ENCODE peak calls at places on chromosomes 16 and 17, in four cellular contexts. Q is HepG2, J is K562, Z is GM12878. C is an unnamed sample.
A peak's percentile ranks its signal among the peaks of the same experiment; 100 is the strongest.

GRCh38 chr17:8875957-8876356 is 8.5 kb upstream of the PIK3R6 start:
- DNase-seq in J (no peak), Q (no peak), Z (no peak), C (no peak)

GRCh38 chr16:360698-361336 is 8.3 kb upstream of the AXIN1 start:
- DNase-seq in Q (no peak), J (no peak), Z (no peak), C (no peak)

GRCh38 chr17:7912927-7913524 is 3.1 kb downstream of the RNF227 start:
- DNase-seq in Z (peak; percentile 43), J (peak; percentile 48), Q (peak; percentile 77), C (peak; percentile 79)

GRCh38 chr17:82013341-82013740 is 9.3 kb downstream of the CENPX start:
- DNase-seq in J (no peak), Q (no peak), Z (no peak), C (no peak)

GRCh38 chr16:11585460-11586374 is 1.0 kb downstream of the LITAF start:
- DNase-seq in Z (no peak), J (no peak), Q (peak; percentile 53), C (no peak)

GRCh38 chr17:63984651-63985386 is 12.1 kb upstream of the SCN4A start:
- DNase-seq in J (peak; percentile 48), Z (no peak), Q (peak; percentile 38), C (no peak)

GRCh38 chr16:2009791-2010510 is at the start of gene ZNF598:
- DNase-seq in Z (no peak), J (peak; percentile 90), Q (peak; percentile 73), C (peak; percentile 93)

GRCh38 chr17:7083592-7083991 is 3.5 kb upstream of the CLEC10A start:
- DNase-seq in Z (no peak), Q (no peak), J (no peak), C (no peak)

GRCh38 chr16:20901441-20902112 is 1.0 kb downstream of the LYRM1 start:
- DNase-seq in J (no peak), Z (no peak), Q (peak; percentile 55), C (peak; percentile 57)

GRCh38 chr17:76384222-76384986 is at the start of gene SPHK1:
- DNase-seq in J (peak; percentile 89), Q (peak; percentile 74), Z (no peak), C (peak; percentile 84)

GRCh38 chr16:52034830-52035229 is 512.1 kb downstream of the TOX3 start:
- DNase-seq in Q (no peak), Z (no peak), J (no peak), C (no peak)

GRCh38 chr16:72939247-72939646 is 108.7 kb downstream of the ZFHX3 start:
- DNase-seq in J (no peak), Q (no peak), Z (no peak), C (peak; percentile 41)

GRCh38 chr17:80899402-80900268 is 92.0 kb upstream of the CHMP6 start:
- DNase-seq in J (peak; percentile 81), Z (no peak), Q (peak; percentile 29), C (peak; percentile 60)
- TF ChIP-seq JUNB in J (no peak), Z (no peak), Q (no peak), C (no peak)

GRCh38 chr17:57407287-57408063 is 151.2 kb downstream of the MSI2 start:
- DNase-seq in Z (no peak), Q (peak; percentile 99), J (no peak), C (no peak)
- TF ChIP-seq RAD21 in Z (no peak), Q (no peak), J (no peak), C (no peak)

DNA sequence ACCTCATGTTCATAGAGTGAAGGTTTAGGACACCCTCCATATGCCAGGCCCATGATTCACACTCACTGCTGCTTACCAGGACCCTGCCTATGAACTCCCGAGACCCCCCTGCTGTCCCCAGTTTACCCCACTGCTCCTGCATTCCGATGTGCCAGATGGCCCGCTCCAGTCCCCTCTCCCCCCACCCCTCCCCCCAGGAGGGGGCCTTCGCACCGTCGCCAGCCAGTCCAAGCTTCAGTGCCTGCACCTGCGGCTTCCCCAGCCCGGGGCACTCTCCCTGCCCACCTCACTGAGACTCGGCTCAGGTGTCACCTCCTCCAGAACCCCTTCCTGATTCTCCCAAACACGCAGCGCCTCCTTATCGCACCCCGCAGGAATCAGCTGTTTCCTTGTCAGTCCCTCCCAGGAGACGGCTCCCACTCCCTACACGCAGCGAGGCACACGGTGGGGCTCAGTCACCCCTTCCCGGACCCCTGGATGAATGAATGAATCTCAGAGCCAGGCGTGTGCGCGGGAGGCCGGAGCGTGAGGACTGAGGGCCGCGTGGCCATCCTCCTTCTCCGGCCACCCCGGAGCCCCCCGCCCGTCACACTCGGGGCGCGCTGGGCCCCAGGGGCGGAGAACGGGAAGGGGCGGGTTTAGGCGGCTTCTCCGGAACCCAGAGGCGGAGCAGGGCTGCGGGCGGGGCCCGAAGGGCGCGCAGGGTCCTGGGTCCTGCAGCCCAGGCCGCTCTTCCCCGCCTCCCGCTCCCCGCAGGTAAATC is 1.7 kb downstream of the MYO1C start:
- DNase-seq in Q (peak; percentile 35), J (peak; percentile 69), Z (no peak), C (peak; percentile 58)
- TF ChIP-seq JUNB in Q (no peak), J (no peak), Z (no peak), C (no peak)

DNA sequence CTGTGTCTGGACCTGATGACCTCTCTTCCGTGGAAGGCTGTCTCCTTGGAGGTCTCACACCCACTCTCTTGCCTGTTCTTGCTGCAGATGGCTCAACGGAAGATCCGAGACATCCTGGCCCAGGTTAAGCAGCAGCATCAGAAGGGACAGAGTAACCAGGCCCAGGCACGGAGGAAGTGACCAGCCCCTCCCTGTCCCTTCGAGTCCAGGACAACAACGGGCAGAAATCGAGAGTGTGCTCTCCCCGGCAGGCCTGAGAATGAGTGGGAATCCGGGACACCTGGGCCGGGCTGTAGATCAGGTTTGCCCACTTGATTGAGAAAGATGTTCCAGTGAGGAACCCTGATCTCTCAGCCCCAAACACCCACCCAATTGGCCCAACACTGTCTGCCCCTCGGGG is 52.1 kb downstream of the IGF2BP1 start:
- DNase-seq in Z (no peak), J (no peak), Q (no peak), C (no peak)
- TF ChIP-seq RAD21 in Z (no peak), J (no peak), Q (no peak), C (no peak)

GRCh38 chr17:50593321-50593720 is 32.8 kb downstream of the CACNA1G start:
- DNase-seq in Z (no peak), Q (peak; percentile 21), J (no peak), C (no peak)
- TF ChIP-seq JUNB in Z (no peak), Q (no peak), J (no peak), C (no peak)

DNA sequence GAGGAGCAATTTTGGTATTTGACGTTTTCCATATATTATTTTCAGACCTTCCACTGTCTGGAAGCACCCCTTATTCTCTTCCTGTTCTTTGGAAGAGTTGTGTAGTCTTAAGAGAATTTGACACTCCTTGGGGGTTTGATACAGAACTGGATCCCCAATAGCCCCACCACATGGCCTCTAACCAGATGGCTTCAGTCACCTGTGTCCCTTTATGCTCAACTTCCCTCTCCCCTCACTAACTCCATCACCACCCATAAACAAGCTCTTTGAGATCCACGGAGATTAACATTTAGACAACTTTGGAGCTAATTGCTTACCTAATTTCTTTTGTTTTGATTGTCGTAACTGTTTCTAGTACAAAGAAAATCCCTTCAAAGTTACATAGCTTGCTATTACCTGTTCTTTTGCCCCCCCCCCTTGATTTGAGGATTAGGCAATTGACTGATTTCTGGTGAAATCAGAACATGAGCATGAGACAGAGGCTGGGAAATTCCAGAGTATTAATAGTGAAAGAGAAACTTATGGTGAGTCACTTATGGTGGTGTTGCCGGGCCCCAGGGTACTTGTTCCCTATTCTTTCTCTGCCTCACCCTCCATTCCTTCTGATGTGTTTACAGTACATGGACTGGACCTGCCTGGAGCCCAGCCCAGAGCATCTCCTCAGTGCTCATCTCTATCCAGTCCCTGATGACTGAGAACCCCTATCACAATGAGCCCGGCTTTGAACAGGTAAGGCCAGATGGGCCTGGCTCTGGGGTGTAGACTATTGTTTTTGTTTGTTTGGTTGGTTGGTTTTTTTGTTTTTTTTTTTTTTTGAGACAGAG is 7.5 kb downstream of the UBE2Z start:
- DNase-seq in J (no peak), Z (peak; percentile 74), Q (no peak), C (peak; percentile 70)
- TF ChIP-seq RAD21 in J (no peak), Z (no peak), Q (no peak), C (no peak)

DNA sequence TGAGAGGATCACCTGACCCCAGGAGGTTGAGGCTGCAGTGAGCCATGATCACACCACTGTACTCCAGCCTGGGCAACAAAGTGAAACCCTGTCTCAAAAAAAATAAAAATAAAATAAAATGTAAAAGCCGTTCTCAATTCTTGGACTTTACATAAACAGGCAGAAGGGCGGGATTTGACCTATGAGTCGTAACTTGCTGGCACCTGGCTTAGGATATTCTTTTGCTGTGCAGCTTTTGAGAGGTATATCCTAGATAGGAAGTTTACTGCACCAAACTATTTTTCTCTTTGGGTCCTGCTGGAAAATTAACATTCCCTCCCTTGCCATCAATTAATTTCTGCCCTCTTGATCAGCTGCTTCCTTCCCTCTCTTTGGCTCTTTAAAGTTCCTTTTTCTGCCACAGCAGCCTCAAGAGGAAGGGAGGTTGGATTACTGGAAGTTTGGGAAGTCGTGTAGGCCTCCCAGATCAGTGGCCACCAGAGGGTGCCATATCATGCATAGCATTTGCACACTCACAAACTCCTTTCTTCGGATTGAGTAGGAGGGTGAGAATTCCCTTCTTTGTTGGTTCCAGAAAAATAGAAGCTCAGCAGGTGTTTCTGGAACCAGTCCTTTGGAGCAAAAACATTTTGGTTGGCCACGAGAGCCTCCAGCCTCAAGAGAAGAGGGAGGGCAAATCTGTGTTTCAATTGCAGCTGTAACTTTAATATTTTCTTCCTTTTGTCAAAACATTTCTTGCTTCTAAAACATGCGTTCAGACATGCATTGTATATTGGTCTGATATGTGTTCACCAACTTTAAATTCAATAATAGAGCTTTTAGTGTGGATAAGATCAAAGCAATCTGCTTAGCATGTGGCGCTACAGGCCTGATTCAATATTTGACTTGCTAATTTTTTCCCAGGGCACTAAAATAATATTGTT is 147.3 kb downstream of the CCDC182 start:
- DNase-seq in Q (peak; percentile 67), Z (no peak), J (peak; percentile 61), C (peak; percentile 82)
- TF ChIP-seq JUNB in Q (no peak), Z (no peak), J (no peak), C (no peak)

GRCh38 chr17:78528541-78528940 is 48.7 kb downstream of the DNAH17 start:
- DNase-seq in J (peak; percentile 64), Q (no peak), Z (no peak), C (no peak)
- TF ChIP-seq RAD21 in J (no peak), Q (no peak), Z (no peak), C (no peak)